ENCODE peak calls at places on chromosomes 6 and 20, in four cellular contexts. Y is body of pancreas, E is astrocyte of the cerebellum, J is epithelial cell of esophagus. A is an unnamed sample.

GRCh38 chr6:8170245-8170644 is 67.9 kb upstream of the EEF1E1 start:
- DNase-seq in Y (no peak), J (no peak), E (no peak), A (no peak)

GRCh38 chr6:46918830-46919229 is 2.9 kb downstream of the ADGRF5 start:
- DNase-seq in J (no peak), E (no peak), Y (no peak), A (no peak)

GRCh38 chr20:40668449-40669228 is 20.4 kb downstream of the MAFB start:
- DNase-seq in J (peak; percentile 68), Y (no peak), E (no peak), A (no peak)

GRCh38 chr20:12535316-12535715 is 473.5 kb upstream of the SPTLC3 start:
- DNase-seq in J (peak; percentile 64), E (no peak), Y (no peak), A (no peak)

GRCh38 chr6:62612526-62612925 is 326.5 kb upstream of the KHDRBS2 start:
- DNase-seq in E (no peak), J (no peak), Y (no peak), A (no peak)

GRCh38 chr20:4120921-4121321 is 105.6 kb upstream of the RNF24 start:
- DNase-seq in J (no peak), Y (no peak), E (no peak), A (no peak)

GRCh38 chr20:36887779-36888133 is 11.8 kb downstream of the TLDC2 start:
- DNase-seq in J (no peak), Y (no peak), E (no peak), A (no peak)

GRCh38 chr6:38488876-38489275 is 150.9 kb downstream of the BTBD9 start:
- DNase-seq in E (no peak), J (no peak), Y (no peak), A (no peak)

GRCh38 chr20:8812818-8813217 is 256.1 kb upstream of the PLCB4 start:
- DNase-seq in J (no peak), E (no peak), Y (peak; percentile 50), A (no peak)

GRCh38 chr20:944774-945410 is 28.8 kb upstream of the ANGPT4 start:
- DNase-seq in Y (no peak), E (no peak), J (no peak), A (peak; percentile 49)

GRCh38 chr20:35773154-35773751 is 1.4 kb downstream of the PHF20 start:
- DNase-seq in J (peak; percentile 27), Y (peak; percentile 37), E (no peak), A (peak; percentile 98)

GRCh38 chr6:4374231-4374630 is 238.9 kb upstream of the ECI2 start:
- DNase-seq in Y (no peak), E (no peak), J (no peak), A (no peak)

GRCh38 chr6:158837684-158838625 is 18.8 kb upstream of the EZR start:
- DNase-seq in J (peak; percentile 77), E (no peak), Y (no peak), A (no peak)

GRCh38 chr20:11445891-11446290 is 471.8 kb upstream of the BTBD3 start:
- DNase-seq in J (no peak), Y (no peak), E (no peak), A (no peak)

GRCh38 chr6:116580198-116580597 is 8.9 kb downstream of the RWDD1 start:
- DNase-seq in J (no peak), E (peak; percentile 38), Y (no peak), A (no peak)

GRCh38 chr6:150418825-150419594 is 50.2 kb downstream of the IYD start:
- DNase-seq in E (peak; percentile 44), J (peak; percentile 55), Y (peak; percentile 65), A (peak; percentile 75)

GRCh38 chr20:42986143-42986773 is 203.4 kb downstream of the PTPRT start:
- DNase-seq in Y (no peak), E (no peak), J (no peak), A (no peak)

GRCh38 chr6:69122407-69122773 is 487.3 kb downstream of the ADGRB3 start:
- DNase-seq in Y (no peak), J (no peak), E (no peak), A (no peak)

GRCh38 chr6:31070711-31071197 is 41.6 kb downstream of the C6orf15 start:
- DNase-seq in Y (peak; percentile 65), J (peak; percentile 90), E (peak; percentile 75), A (peak; percentile 14)

DNA sequence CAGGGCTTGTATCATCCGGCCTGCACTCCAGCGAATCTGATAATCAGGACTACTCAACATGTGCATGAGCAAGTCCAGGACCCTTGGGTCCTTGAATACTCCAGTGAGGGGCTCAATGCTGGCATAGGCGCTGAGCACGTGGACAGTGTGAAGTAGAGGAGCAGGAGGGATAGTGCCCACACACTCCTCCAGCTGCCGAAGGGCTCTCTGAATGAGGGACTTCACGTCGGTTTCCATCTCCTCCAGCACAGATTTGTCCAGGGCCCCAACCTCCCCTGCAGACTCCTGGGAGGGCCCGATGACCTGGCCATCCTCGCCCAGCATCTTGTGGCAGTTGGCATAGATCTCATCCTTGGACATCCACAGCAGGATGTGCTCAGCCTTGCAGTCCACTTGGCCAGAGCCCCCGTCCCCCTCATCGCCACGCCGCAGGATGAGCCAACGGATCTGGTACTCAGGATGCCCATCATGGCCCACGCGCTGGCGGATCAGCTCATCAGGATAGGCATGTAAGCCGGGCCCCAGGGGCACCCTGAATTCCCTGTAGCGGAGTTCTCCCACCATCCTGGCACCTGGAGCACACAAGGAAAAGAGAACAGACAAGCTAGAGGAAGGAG is 1.3 kb downstream of the CUL7 start:
- DNase-seq in E (no peak), Y (no peak), J (no peak), A (no peak)
- H3K4me3 ChIP-seq in E (peak overlapping the region; percentile 85), Y (no peak overlapping the region), J (peak overlapping the region; percentile 94), A (no peak overlapping the region)

GRCh38 chr20:24470031-24470781 is 777 bp downstream of the SYNDIG1 start:
- DNase-seq in Y (no peak), J (peak; percentile 26), E (no peak), A (no peak)

GRCh38 chr20:24469116-24470030 is at the start of gene SYNDIG1:
- DNase-seq in E (no peak), Y (no peak), J (no peak), A (no peak)

GRCh38 chr20:24465730-24466129 is 3.7 kb upstream of the SYNDIG1 start:
- DNase-seq in E (peak; percentile 65), J (no peak), Y (no peak), A (no peak)

GRCh38 chr20:24470782-24471582 is 1.6 kb downstream of the SYNDIG1 start:
- DNase-seq in Y (no peak), E (no peak), J (peak; percentile 14), A (no peak)

GRCh38 chr20:24468401-24469115 is 871 bp upstream of the SYNDIG1 start:
- DNase-seq in Y (no peak), J (no peak), E (no peak), A (no peak)
- H3K4me3 ChIP-seq in Y (no peak overlapping the region), J (no peak overlapping the region), E (peak overlapping the region; percentile 56), A (peak overlapping the region; percentile 70)

DNA sequence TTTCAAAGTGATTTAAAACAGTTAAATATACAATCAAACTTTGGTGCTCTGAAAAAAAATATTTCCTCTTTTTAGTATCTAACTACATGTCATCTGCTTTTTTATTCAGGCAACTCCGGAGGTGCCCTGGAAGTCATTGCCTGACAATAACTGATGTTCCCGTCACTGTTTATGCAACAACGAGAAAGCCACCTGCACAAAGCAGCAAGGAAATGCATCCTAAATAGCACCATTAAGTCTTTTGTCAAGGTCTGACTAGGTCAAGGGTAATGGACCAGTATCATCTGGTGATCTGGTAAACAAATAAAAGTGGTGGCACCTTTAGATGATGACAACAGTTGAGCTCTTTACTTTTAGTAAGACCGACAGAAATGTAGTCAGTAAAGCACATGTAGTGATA is 13.2 kb downstream of the FAM229B start:
- DNase-seq in Y (no peak), J (no peak), E (no peak), A (no peak)
- H3K4me3 ChIP-seq in Y (no peak overlapping the region), J (no peak overlapping the region), E (no peak overlapping the region), A (no peak overlapping the region)

GRCh38 chr6:130138116-130138908 is 84.4 kb downstream of the SAMD3 start:
- DNase-seq in E (no peak), J (no peak), Y (no peak), A (no peak)
- H3K4me3 ChIP-seq in E (no peak overlapping the region), J (no peak overlapping the region), Y (no peak overlapping the region), A (no peak overlapping the region)

DNA sequence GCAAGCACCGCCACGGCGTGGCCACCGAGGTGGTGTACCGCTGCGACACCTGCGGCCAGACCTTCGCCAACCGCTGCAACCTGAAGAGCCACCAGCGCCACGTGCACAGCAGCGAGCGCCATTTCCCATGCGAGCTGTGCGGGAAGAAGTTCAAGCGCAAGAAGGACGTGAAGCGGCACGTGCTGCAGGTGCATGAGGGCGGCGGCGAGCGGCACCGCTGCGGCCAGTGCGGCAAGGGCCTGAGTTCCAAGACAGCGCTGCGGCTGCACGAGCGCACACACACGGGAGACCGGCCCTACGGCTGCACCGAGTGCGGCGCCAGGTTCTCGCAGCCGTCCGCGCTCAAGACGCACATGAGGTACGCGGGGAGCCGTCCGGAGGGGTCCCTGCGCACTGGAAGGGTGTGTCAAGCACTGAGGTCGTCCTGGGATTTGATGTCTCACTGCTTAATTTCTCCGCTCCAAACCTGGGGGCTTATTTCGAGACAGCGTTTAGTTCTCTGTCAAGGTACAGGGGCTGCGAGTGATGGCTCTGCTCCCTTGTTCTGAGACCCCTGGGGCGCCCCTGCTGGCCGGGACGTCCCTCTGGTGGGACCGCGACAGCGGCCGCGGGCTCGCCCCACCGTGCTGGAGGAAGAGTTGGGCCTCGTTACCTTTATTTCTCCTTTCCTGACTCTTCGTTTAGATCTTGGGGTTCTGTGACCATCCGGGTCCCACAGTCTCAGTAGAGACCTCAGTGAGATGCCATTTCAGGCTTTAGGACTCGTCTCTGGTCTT is 3.6 kb downstream of the GZF1 start:
- DNase-seq in J (no peak), E (no peak), Y (no peak), A (no peak)
- H3K4me3 ChIP-seq in J (no peak overlapping the region), E (no peak overlapping the region), Y (no peak overlapping the region), A (no peak overlapping the region)

GRCh38 chr20:32764000-32764960 is 2.1 kb downstream of the DNMT3B start:
- DNase-seq in E (no peak), J (no peak), Y (no peak), A (no peak)
- H3K4me3 ChIP-seq in E (peak overlapping the region; percentile 78), J (no peak overlapping the region), Y (no peak overlapping the region), A (peak overlapping the region; percentile 82)

DNA sequence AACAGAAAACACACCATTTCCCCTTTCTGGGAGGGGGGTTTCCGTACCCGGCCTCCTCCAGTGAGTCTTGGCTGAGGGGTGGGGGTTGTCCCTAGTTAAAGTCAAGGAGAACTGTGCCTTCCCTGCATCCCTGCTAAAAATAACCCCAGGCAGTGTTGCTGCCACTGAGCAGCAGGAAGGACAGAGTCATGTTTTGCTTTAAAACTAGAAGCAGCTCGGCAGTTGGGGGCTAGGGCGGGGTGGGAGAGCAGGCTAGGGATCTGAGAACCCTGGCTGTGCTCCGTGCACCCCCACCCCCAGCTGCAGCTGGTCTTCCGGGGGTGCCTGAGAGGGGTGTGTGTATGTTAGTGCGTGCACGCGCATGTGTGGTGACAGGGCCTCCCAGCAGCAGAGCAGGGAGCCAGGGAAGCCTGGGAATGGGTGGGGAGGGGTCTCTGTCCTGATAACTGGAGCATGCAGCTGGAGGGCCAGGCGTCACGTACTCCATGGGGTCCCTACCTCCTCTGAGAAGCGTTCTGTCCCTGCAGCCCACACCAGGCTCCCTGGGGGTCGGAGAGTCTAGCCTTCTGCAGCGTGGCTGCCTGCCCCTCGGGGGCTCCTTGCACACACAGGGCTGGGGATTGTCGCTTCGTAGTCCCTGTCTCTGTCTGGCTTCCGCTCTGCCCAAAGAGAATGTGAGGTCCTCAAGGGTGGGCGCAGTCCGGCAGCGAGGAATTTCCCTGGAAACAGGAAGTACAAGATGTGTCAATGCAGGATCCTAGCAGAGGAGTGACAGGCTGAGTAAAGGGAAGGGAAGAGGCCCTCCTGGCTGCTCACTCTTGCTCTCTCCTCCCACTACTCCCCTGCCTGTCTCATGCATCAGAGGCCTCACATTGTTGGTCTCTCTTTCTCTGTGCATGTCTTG is 16.8 kb upstream of the ARMC12 start:
- DNase-seq in Y (peak; percentile 71), E (no peak), J (peak; percentile 58), A (peak; percentile 21)
- H3K4me3 ChIP-seq in Y (no peak overlapping the region), E (no peak overlapping the region), J (peak overlapping the region; percentile 7), A (no peak overlapping the region)

A was measured in trophoblast cell.